ENCODE peak calls at places on chromosome 9, in seven cellular contexts. H is stimulated activated CD4-positive, alpha-beta T cell treated with anti-CD3 and anti-CD28 coated beads, Interleukin-1b, Interleukin-23, amount 100 ng/mL, for 24 hours; E is DMS153; M is GOT3; T is COR-L47; U is CD8-positive, alpha-beta memory T cell; R is AG08396. V is an unnamed sample.

GRCh38 chr9:136081113-136081825 is 13.8 kb downstream of the NACC2 start:
- DNase-seq in R (no peak), M (no peak), H (no peak), U (no peak), E (peak; percentile 9), T (peak; percentile 74), V (peak; percentile 83)

GRCh38 chr9:93304574-93305496 is 120.9 kb downstream of the WNK2 start:
- DNase-seq in H (no peak), T (peak; percentile 21), R (peak; percentile 87), E (no peak), U (no peak), M (no peak), V (peak; percentile 98)

GRCh38 chr9:86674475-86674874 is 272.8 kb downstream of the GAS1 start:
- DNase-seq in E (no peak), U (no peak), H (no peak), M (no peak), R (no peak), T (no peak), V (no peak)

GRCh38 chr9:130701059-130702022 is 7.8 kb downstream of the EXOSC2 start:
- DNase-seq in T (peak; percentile 64), E (peak; percentile 44), U (peak; percentile 61), H (peak; percentile 65), R (peak; percentile 78), M (no peak), V (peak; percentile 93)

GRCh38 chr9:133973791-133974630 is 18.1 kb downstream of the VAV2 start:
- DNase-seq in E (no peak), R (no peak), H (no peak), T (no peak), U (no peak), M (no peak), V (peak; percentile 58)

GRCh38 chr9:101664432-101664831 is 69.7 kb upstream of the PPP3R2 start:
- DNase-seq in T (no peak), H (no peak), M (no peak), R (no peak), U (no peak), E (no peak), V (no peak)

GRCh38 chr9:16143947-16144890 is 591.4 kb downstream of the CCDC171 start:
- DNase-seq in T (no peak), U (no peak), H (no peak), M (no peak), R (peak; percentile 29), E (no peak), V (no peak)

GRCh38 chr9:73583590-73583989 is 431.9 kb downstream of the ANXA1 start:
- DNase-seq in E (no peak), T (no peak), H (no peak), M (no peak), U (no peak), R (no peak), V (no peak)

GRCh38 chr9:94952553-94953373 is 226.3 kb downstream of the AOPEP start:
- DNase-seq in T (no peak), M (no peak), U (peak; percentile 16), H (no peak), E (no peak), R (no peak), V (no peak)

GRCh38 chr9:124198948-124199347 is 58.8 kb upstream of the NEK6 start:
- DNase-seq in R (no peak), U (no peak), E (no peak), M (no peak), T (no peak), H (no peak), V (no peak)

GRCh38 chr9:110116543-110116885 is 91.4 kb downstream of the C9orf152 start:
- DNase-seq in H (no peak), M (no peak), U (no peak), T (no peak), R (no peak), E (no peak), V (peak; percentile 85)

GRCh38 chr9:3708751-3709150 is 182.9 kb upstream of the RFX3 start:
- DNase-seq in H (no peak), R (no peak), U (no peak), E (peak; percentile 44), M (no peak), T (peak; percentile 88), V (no peak)

GRCh38 chr9:124551472-124552339 is 44.5 kb upstream of the NR5A1 start:
- DNase-seq in E (peak; percentile 15), M (peak; percentile 1), T (no peak), U (peak; percentile 7), H (peak; percentile 7), R (peak; percentile 76), V (no peak)